ENCODE peak calls at places on chromosomes 7 and 10, in four cellular contexts. G is endothelial cell of umbilical vein, V is stomach, Y is sigmoid colon. X is an unnamed sample.

GRCh38 chr7:116525913-116526857 is 1.3 kb downstream of the CAV1 start:
- DNase-seq in V (peak; percentile 70), Y (peak; percentile 93), G (peak; percentile 84), X (no peak)

GRCh38 chr7:74575083-74575803 is 82.3 kb upstream of the GTF2I start:
- DNase-seq in G (no peak), V (peak; percentile 48), Y (no peak), X (no peak)

GRCh38 chr7:4023502-4023901 is 658.6 kb upstream of the FOXK1 start:
- DNase-seq in Y (no peak), G (no peak), V (no peak), X (no peak)

GRCh38 chr10:28560617-28561016 is 27.7 kb downstream of the WAC start:
- DNase-seq in Y (no peak), V (no peak), G (no peak), X (no peak)

GRCh38 chr7:17097668-17098297 is 200.7 kb upstream of the AHR start:
- DNase-seq in G (no peak), Y (no peak), V (no peak), X (no peak)

GRCh38 chr7:43750016-43750887 is 8.2 kb upstream of the BLVRA start:
- DNase-seq in G (no peak), V (no peak), Y (no peak), X (no peak)

GRCh38 chr7:90244565-90244908 is 437 bp upstream of the CFAP69 start:
- DNase-seq in Y (no peak), V (no peak), G (no peak), X (no peak)

GRCh38 chr10:76302936-76303656 is 871.7 kb downstream of the LRMDA start:
- DNase-seq in V (no peak), G (peak; percentile 65), Y (no peak), X (no peak)

GRCh38 chr7:3559178-3559765 is 258.2 kb downstream of the SDK1 start:
- DNase-seq in Y (no peak), G (peak; percentile 88), V (no peak), X (peak; percentile 76)

GRCh38 chr7:132622081-132622480 is 45.8 kb upstream of the PLXNA4 start:
- DNase-seq in Y (no peak), V (no peak), G (no peak), X (no peak)

GRCh38 chr10:71973777-71974488 is 9.7 kb downstream of the CHST3 start:
- DNase-seq in V (no peak), Y (no peak), G (no peak), X (no peak)

GRCh38 chr7:99201027-99201426 is 6.9 kb downstream of the KPNA7 start:
- DNase-seq in G (no peak), V (no peak), Y (no peak), X (no peak)

GRCh38 chr7:131105803-131106680 is 221.6 kb upstream of the MKLN1 start:
- DNase-seq in V (peak; percentile 83), Y (peak; percentile 91), G (peak; percentile 72), X (no peak)

DNA sequence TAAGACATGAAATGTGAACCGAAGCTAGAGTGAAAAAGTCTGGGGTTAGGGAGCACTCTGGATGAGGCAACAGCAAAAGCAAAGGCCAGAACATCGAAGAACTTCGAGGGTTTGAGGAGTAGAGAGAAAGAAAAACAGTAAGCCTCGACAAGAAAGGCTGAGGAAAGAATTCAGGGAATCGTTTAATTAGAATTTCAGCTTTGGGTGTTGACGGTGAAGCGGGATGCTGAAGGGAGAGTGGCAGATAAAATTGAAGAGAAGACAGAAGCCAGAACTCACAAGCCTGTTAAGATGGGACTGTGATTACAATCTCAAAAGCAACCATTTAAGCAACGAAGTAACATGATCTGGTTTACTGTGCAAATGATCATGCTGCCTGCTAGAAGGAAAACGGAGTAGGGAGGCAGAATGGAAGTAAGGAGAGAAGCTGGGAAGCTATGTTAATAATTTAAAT is 2.1 kb downstream of the TRDMT1 start:
- DNase-seq in Y (no peak), G (peak; percentile 64), V (no peak), X (no peak)
- H3K4me3 ChIP-seq in Y (no peak overlapping the region), G (peak overlapping the region; percentile 95), V (peak overlapping the region; percentile 72), X (peak overlapping the region; percentile 91)

GRCh38 chr10:84801156-84801555 is 472.8 kb downstream of the CCSER2 start:
- DNase-seq in Y (no peak), V (no peak), G (no peak), X (no peak)
- TF ChIP-seq POLR2AphosphoS5 in Y (no peak), V (no peak), G (no peak), X (no peak)

GRCh38 chr7:348480-348844 is 58.5 kb downstream of the FOXL3 start:
- DNase-seq in G (no peak), V (no peak), Y (no peak), X (no peak)

GRCh38 chr7:347644-348479 is 57.9 kb downstream of the FOXL3 start:
- DNase-seq in G (no peak), Y (no peak), V (no peak), X (no peak)

GRCh38 chr7:351256-351655 is 61.3 kb downstream of the FOXL3 start:
- DNase-seq in V (no peak), G (peak; percentile 44), Y (no peak), X (no peak)

GRCh38 chr7:347001-347590 is 57.1 kb downstream of the FOXL3 start:
- DNase-seq in G (no peak), V (no peak), Y (no peak), X (no peak)

GRCh38 chr7:348962-349755 is 59.2 kb downstream of the FOXL3 start:
- DNase-seq in G (no peak), Y (no peak), V (peak; percentile 75), X (no peak)
- H3K9me3 ChIP-seq in G (no peaks in the 10 kb centered on the region), Y (no peaks in the 10 kb centered on the region), V (no peaks in the 10 kb centered on the region), X (no peaks in the 10 kb centered on the region)

DNA sequence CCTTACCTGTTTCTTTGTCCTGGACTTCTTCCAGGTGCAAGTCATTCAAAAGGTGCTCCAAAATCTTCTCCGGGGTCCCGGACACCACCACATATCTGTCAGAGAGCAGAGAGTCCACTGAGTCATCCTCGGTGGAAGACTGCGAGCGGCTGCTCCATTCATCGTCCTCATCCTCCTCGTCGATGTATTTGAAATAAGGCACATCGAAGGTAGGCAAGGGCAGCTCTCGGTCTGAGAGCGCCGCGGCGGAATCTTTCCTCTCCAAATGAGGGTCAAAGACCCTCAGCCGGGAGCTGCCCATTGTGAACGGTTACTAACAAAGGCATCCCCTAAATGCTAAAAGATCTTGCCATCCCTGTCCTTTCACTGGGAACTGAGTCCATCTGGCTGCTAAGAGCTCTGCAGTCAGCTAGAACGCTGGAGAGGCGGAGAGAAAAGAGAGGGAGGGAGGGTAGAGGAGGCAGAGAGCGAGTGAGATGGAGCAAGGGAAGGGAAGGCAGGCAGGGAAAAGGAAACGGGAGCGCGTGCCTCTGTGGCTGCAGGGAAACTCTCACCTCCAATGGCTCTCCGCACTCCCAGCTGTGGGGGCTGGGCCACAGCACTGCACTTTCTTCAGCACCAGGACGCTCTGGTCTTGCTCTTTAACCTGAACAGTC is 163.5 kb downstream of the RAPGEF5 start:
- DNase-seq in G (no peak), V (no peak), Y (peak; percentile 71), X (no peak)
- H3K4me3 ChIP-seq in G (no peak overlapping the region), V (peak overlapping the region; percentile 15), Y (peak overlapping the region; percentile 27), X (no peak overlapping the region)

DNA sequence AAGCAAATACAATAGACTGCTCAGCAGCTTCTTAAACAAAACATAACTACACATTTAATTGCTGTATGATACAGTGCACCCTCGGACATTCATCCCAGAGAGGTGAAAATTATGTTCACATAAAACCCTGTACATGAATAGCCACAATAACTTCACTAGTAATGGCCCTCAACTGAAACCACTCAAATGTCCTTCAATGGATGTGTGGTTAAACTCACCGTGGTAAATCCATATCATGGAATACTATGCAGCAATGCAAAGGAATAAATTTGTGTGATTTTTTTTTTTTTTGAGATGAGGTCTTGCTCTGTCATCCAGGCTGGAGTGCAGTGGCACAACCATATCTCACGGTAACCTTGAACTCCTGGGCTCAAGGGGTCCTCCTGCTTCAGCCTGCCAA is 252.7 kb downstream of the TCERG1L start:
- DNase-seq in G (no peak), V (no peak), Y (no peak), X (no peak)
- TF ChIP-seq POLR2AphosphoS5 in G (no peak), V (no peak), Y (no peak), X (no peak)

X was measured in SK-N-MC.